ENCODE peak calls at places on chromosomes 16 and 17, in ten cellular contexts. P is suprapubic skin, H is A549, R is upper lobe of left lung, U is tibial nerve, O is transverse colon, K is H1, B is GM12878, N is K562, L is stomach. D is an unnamed sample.

GRCh38 chr17:81930142-81931125 is 2.9 kb upstream of the MAFG start:
- DNase-seq in P (no peak), H (no peak), R (peak; percentile 33), U (no peak), O (peak; percentile 49), K (no peak), B (no peak), N (no peak), L (no peak), D (peak; percentile 49)

GRCh38 chr16:11094075-11094593 is 149.8 kb downstream of the CLEC16A start:
- DNase-seq in P (no peak), H (no peak), R (no peak), U (no peak), O (peak; percentile 44), K (no peak), B (peak; percentile 53), N (peak; percentile 89), L (no peak), D (peak; percentile 29)

GRCh38 chr17:13638855-13639458 is 37.2 kb upstream of the HS3ST3A1 start:
- DNase-seq in P (no peak), H (no peak), R (no peak), U (no peak), O (no peak), K (no peak), B (no peak), N (peak; percentile 69), L (no peak), D (no peak)

GRCh38 chr16:22937169-22937568 is 123.2 kb downstream of the HS3ST2 start:
- DNase-seq in P (no peak), H (no peak), R (no peak), U (no peak), O (no peak), K (no peak), B (no peak), N (no peak), L (no peak), D (no peak)

GRCh38 chr17:6796887-6797490 is 21.0 kb downstream of the FBXO39 start:
- DNase-seq in P (no peak), H (no peak), R (no peak), U (no peak), O (no peak), K (no peak), B (no peak), N (no peak), L (no peak), D (no peak)

GRCh38 chr17:29291163-29291752 is 2.7 kb downstream of the NUFIP2 start:
- DNase-seq in P (no peak), H (peak; percentile 51), R (no peak), U (no peak), O (no peak), K (no peak), B (peak; percentile 35), N (peak; percentile 77), L (no peak), D (no peak)

GRCh38 chr17:77126519-77126918 is 14.2 kb upstream of the SEC14L1 start:
- DNase-seq in P (no peak), H (no peak), R (no peak), U (no peak), O (peak; percentile 44), K (no peak), B (no peak), N (no peak), L (peak; percentile 83), D (peak; percentile 61)

GRCh38 chr17:74172700-74173099 is 30.8 kb upstream of the RPL38 start:
- DNase-seq in P (no peak), H (no peak), R (no peak), U (no peak), O (no peak), K (no peak), B (no peak), N (no peak), L (no peak), D (no peak)

GRCh38 chr16:17312100-17312732 is 158.5 kb downstream of the XYLT1 start:
- DNase-seq in P (no peak), H (no peak), R (no peak), U (no peak), O (peak; percentile 89), K (no peak), B (no peak), N (no peak), L (peak; percentile 70), D (no peak)

GRCh38 chr17:73798111-73798748 is 154.0 kb upstream of the SDK2 start:
- DNase-seq in P (no peak), H (peak; percentile 98), R (no peak), U (no peak), O (peak; percentile 21), K (no peak), B (no peak), N (peak; percentile 23), L (peak; percentile 50), D (no peak)

GRCh38 chr16:47139561-47140185 is 4.1 kb downstream of the NETO2 start:
- DNase-seq in P (no peak), H (no peak), R (no peak), U (no peak), O (no peak), K (no peak), B (no peak), N (no peak), L (no peak), D (no peak)

GRCh38 chr17:40596261-40596919 is 31.1 kb upstream of the CCR7 start:
- DNase-seq in P (no peak), H (peak; percentile 86), R (no peak), U (no peak), O (no peak), K (no peak), B (peak; percentile 59), N (peak; percentile 69), L (no peak), D (no peak)

DNA sequence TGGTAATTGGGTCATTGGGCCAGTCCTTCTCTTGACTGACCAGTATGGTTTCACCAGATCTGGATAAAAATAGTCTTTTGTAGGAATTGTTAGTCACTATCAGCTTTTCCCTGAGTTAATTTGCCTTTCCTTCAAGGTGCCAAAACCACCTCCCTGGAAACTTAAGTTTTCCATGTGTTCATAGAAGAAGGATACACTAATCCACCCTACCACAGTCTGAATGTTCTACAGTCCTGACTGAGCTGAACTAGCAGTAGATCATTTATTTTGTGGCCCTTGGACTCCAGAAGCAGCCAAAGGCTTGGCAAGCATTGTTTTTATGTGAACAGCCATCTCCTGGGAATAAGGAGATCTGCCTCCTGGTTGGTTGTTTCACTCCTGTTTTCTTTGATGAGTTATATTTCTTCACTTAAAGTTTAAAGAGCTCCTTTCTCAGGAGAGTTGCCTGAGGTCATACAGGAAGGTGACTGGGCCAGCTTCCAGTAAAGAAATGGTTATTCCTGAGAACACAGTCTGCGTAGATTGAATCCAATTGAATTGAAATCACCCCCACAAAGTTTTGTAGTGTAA is 634.6 kb upstream of the SOX9 start:
- DNase-seq in P (no peak), H (no peak), R (no peak), U (no peak), O (no peak), K (no peak), B (no peak), N (no peak), L (no peak), D (no peak)
- TF ChIP-seq EP300 in P (no peak), H (no peak), R (no peak), U (no peak), O (no peak), K (no peak), B (no peak), N (no peak), L (no peak), D (no peak)

DNA sequence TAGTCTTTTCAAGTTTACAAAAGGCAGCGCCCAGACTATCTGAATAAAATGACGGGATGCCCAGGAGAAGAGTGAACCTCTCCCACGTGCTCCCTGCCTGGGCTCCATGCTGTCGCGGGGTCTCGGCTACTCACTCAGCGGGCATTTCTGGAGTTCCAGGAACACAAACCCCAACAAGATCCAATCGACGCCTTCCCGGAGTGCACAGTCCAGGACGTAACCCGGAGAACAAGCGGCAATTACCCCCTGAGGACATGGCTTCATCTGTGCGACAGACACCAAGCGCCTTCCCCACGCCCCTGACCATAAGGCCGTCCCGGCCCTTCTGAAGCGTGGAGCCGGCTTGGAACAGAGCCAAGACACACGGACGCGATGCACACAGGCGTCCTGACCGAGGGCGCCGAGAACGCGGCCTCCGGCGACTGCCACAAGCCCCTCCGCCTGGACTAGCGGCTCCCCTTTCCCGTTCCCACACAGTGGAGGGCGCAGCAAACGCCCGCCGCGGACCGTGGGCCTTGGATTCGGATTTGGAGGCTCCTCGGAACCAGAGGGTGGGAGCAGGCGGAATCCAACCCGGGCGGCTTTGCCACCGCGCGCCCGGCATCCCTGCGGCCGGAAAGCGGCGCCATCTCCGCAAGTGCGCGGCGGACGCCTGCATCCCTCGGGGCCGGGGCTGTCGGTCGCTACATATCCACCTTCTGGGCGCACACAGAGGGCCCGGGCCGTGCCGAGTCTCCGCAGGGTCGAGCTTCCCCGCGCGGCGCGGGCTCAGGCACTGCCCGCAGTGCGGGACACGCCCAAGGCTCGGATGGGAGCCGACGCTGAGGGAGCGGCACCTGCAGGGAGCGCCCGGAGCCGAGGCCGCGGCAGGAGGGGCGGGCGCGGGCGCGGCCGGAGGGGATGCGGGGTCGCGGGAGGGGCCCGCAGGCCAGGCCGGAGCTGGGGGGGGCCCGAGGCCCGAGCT is 725 bp downstream of the ABCA3 start:
- DNase-seq in P (peak; percentile 78), H (peak; percentile 49), R (peak; percentile 91), U (no peak), O (peak; percentile 60), K (peak; percentile 80), B (no peak), N (peak; percentile 86), L (peak; percentile 58), D (peak; percentile 67)
- H3K4me3 ChIP-seq in P (peak overlapping the region; percentile 80), H (peak overlapping the region; percentile 82), R (peak overlapping the region; percentile 83), U (peak overlapping the region; percentile 57), O (peak overlapping the region; percentile 67), K (peak overlapping the region; percentile 47), B (peak overlapping the region; percentile 94), N (peak overlapping the region; percentile 96), L (peak overlapping the region; percentile 78), D (peak overlapping the region; percentile 74)

GRCh38 chr17:2292100-2292499 is 11.5 kb downstream of the SMG6 start:
- DNase-seq in P (no peak), H (no peak), R (no peak), U (no peak), O (no peak), K (no peak), B (no peak), N (no peak), L (no peak), D (no peak)
- TF ChIP-seq EP300 in P (no peak), H (no peak), R (no peak), U (no peak), O (no peak), K (no peak), B (no peak), N (no peak), L (no peak), D (no peak)

DNA sequence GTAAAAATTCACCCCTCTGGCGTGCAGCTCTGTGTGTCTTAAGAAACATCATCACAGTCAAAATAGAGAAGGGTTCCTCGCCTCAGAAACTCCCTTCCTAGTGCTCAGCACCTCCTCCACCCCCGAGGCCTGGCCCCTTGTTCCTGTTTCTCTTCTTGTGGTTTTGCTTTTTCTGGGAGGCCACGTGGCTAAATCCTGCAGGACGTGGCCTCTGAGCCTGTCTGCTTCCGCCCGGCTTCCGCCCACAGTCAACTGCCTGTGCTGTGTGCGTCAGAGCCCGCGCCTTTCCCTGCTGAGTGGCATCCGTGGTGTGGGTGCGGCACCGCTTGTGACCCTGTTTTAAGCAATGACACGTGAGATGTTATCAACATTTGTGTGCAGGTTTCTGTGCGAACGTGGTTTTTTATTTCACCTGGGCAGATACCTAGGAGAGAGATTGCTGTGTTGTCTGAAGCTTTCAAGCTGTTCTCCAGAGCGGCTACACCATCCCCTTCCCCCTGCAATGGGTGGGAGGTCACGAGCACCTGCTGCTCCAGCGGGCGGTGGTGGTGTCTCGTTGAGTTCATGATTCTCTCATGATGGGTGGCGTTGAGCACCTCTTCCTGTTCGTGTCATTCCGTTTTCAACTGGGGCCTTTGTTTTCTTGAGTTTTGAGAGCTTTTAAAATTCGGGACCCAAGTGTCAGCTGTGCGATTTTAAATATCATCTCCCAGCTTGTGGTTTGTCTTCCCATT is 21.7 kb downstream of the ACSF3 start:
- DNase-seq in P (peak; percentile 80), H (no peak), R (peak; percentile 91), U (peak; percentile 64), O (peak; percentile 85), K (no peak), B (peak; percentile 67), N (peak; percentile 65), L (peak; percentile 75), D (peak; percentile 16)
- H3K4me3 ChIP-seq in P (peak overlapping the region; percentile 9), H (no peak overlapping the region), R (no peak overlapping the region), U (peak overlapping the region; percentile 3), O (no peak overlapping the region), K (no peak overlapping the region), B (peak overlapping the region; percentile 67), N (no peak overlapping the region), L (peak overlapping the region; percentile 10), D (no peak overlapping the region)